ENCODE peak calls at places on chromosome 11, in five cellular contexts. X is stimulated activated CD8-positive, alpha-beta memory T cell treated with anti-CD3 and anti-CD28 coated beads, Interleukin-15, amount 100 ng/mL, for 1 hour; F is HFFc6; C is activated CD8-positive, alpha-beta memory T cell treated with anti-CD3 and anti-CD28 coated beads for 24 hours; T is activated CD4-positive, alpha-beta memory T cell treated with anti-CD3 and anti-CD28 coated beads, Interleukin-2, amount 10 ng/mL, durations not matched to agents 7 days and 5 days. P is an unnamed sample.

GRCh38 chr11:266676-267439 is 11.3 kb upstream of the NLRP6 start:
- DNase-seq in C (peak; percentile 82), F (no peak), T (no peak), X (no peak), P (no peak)

GRCh38 chr11:16785520-16786128 is 47.2 kb downstream of the C11orf58 start:
- DNase-seq in C (peak; percentile 79), T (peak; percentile 64), X (peak; percentile 14), F (peak; percentile 79), P (no peak)

GRCh38 chr11:44949160-44950035 is 1.3 kb downstream of the TP53I11 start:
- DNase-seq in C (peak; percentile 76), X (no peak), T (no peak), F (no peak), P (no peak)

GRCh38 chr11:4607111-4607510 is 920 bp downstream of the TRIM68 start:
- DNase-seq in C (no peak), F (no peak), X (no peak), T (no peak), P (no peak)

GRCh38 chr11:116613201-116613910 is 159.4 kb downstream of the BUD13 start:
- DNase-seq in T (no peak), F (no peak), X (no peak), C (no peak), P (no peak)

GRCh38 chr11:80899381-80899780 is 1458.6 kb upstream of the TENM4 start:
- DNase-seq in T (no peak), F (no peak), C (no peak), X (no peak), P (no peak)

GRCh38 chr11:2666828-2667570 is 32.8 kb downstream of the KCNQ1OT1 start:
- DNase-seq in C (no peak), F (no peak), T (no peak), X (no peak), P (no peak)

GRCh38 chr11:130775306-130776043 is 140.8 kb downstream of the SNX19 start:
- DNase-seq in T (no peak), X (no peak), C (no peak), F (peak; percentile 66), P (no peak)

GRCh38 chr11:94513091-94513490 is 830 bp downstream of the C11orf97 start:
- DNase-seq in C (no peak), T (no peak), X (no peak), F (no peak), P (peak; percentile 55)